ENCODE peak calls at places on chromosomes 16 and 17, in ten cellular contexts. One of them, this sample, is unnamed.

GRCh38 chr16:22091721-22092120 is 620 bp upstream of the VWA3A start:
- DNase-seq in psoas muscle: no peak
- DNase-seq in endothelial cell: no peak
- DNase-seq in A673: no peak
- DNase-seq in fibroblast of pulmonary artery: no peak
- DNase-seq in GM12865: no peak
- DNase-seq in foreskin fibroblast: no peak
- DNase-seq in fibroblast of mammary gland: no peak
- DNase-seq in fibroblast of lung: no peak
- DNase-seq in left ventricle myocardium inferior: no peak
- DNase-seq in this sample: peak; percentile 14

GRCh38 chr17:14320098-14320497 is 19.2 kb downstream of the HS3ST3B1 start:
- DNase-seq in GM12865: no peak
- DNase-seq in fibroblast of mammary gland: no peak
- DNase-seq in A673: no peak
- DNase-seq in fibroblast of pulmonary artery: no peak
- DNase-seq in fibroblast of lung: no peak
- DNase-seq in psoas muscle: no peak
- DNase-seq in left ventricle myocardium inferior: no peak
- DNase-seq in endothelial cell: no peak
- DNase-seq in foreskin fibroblast: no peak
- DNase-seq in this sample: no peak

GRCh38 chr17:29789186-29790170 is 140.6 kb downstream of the SSH2 start:
- DNase-seq in GM12865: no peak
- DNase-seq in fibroblast of pulmonary artery: peak; percentile 33
- DNase-seq in A673: no peak
- DNase-seq in left ventricle myocardium inferior: no peak
- DNase-seq in fibroblast of mammary gland: no peak
- DNase-seq in endothelial cell: no peak
- DNase-seq in fibroblast of lung: peak; percentile 38
- DNase-seq in foreskin fibroblast: no peak
- DNase-seq in psoas muscle: no peak
- DNase-seq in this sample: peak; percentile 41

GRCh38 chr16:84879569-84880487 is 60.0 kb downstream of the CRISPLD2 start:
- DNase-seq in fibroblast of mammary gland: no peak
- DNase-seq in fibroblast of lung: peak; percentile 37
- DNase-seq in GM12865: no peak
- DNase-seq in left ventricle myocardium inferior: peak; percentile 6
- DNase-seq in A673: no peak
- DNase-seq in psoas muscle: peak; percentile 3
- DNase-seq in endothelial cell: no peak
- DNase-seq in foreskin fibroblast: no peak
- DNase-seq in fibroblast of pulmonary artery: no peak
- DNase-seq in this sample: no peak

GRCh38 chr16:1300664-1301476 is 8.6 kb upstream of the UBE2I start:
- DNase-seq in left ventricle myocardium inferior: peak; percentile 66
- DNase-seq in psoas muscle: peak; percentile 85
- DNase-seq in GM12865: peak; percentile 71
- DNase-seq in fibroblast of mammary gland: peak; percentile 30
- DNase-seq in foreskin fibroblast: peak; percentile 24
- DNase-seq in A673: peak; percentile 73
- DNase-seq in fibroblast of lung: no peak
- DNase-seq in endothelial cell: peak; percentile 93
- DNase-seq in fibroblast of pulmonary artery: peak; percentile 54
- DNase-seq in this sample: peak; percentile 34

GRCh38 chr16:15611610-15612009 is 31.3 kb downstream of the MARF1 start:
- DNase-seq in fibroblast of pulmonary artery: no peak
- DNase-seq in endothelial cell: no peak
- DNase-seq in GM12865: no peak
- DNase-seq in A673: no peak
- DNase-seq in fibroblast of lung: peak; percentile 95
- DNase-seq in psoas muscle: no peak
- DNase-seq in left ventricle myocardium inferior: no peak
- DNase-seq in fibroblast of mammary gland: peak; percentile 53
- DNase-seq in foreskin fibroblast: no peak
- DNase-seq in this sample: peak; percentile 25

GRCh38 chr16:89117239-89117974 is 23.8 kb downstream of the ACSF3 start:
- DNase-seq in endothelial cell: no peak
- DNase-seq in GM12865: no peak
- DNase-seq in fibroblast of pulmonary artery: no peak
- DNase-seq in fibroblast of mammary gland: no peak
- DNase-seq in psoas muscle: no peak
- DNase-seq in foreskin fibroblast: no peak
- DNase-seq in left ventricle myocardium inferior: peak; percentile 5
- DNase-seq in A673: no peak
- DNase-seq in fibroblast of lung: no peak
- DNase-seq in this sample: no peak

GRCh38 chr17:1058423-1059130 is 61.6 kb downstream of the TIMM22 start:
- DNase-seq in foreskin fibroblast: peak; percentile 19
- DNase-seq in psoas muscle: peak; percentile 72
- DNase-seq in A673: peak; percentile 63
- DNase-seq in GM12865: peak; percentile 48
- DNase-seq in fibroblast of lung: peak; percentile 14
- DNase-seq in fibroblast of mammary gland: peak; percentile 55
- DNase-seq in left ventricle myocardium inferior: peak; percentile 55
- DNase-seq in endothelial cell: peak; percentile 58
- DNase-seq in fibroblast of pulmonary artery: peak; percentile 55
- DNase-seq in this sample: peak; percentile 24

GRCh38 chr16:54651440-54651839 is 279.2 kb upstream of the IRX5 start:
- DNase-seq in fibroblast of pulmonary artery: no peak
- DNase-seq in fibroblast of lung: no peak
- DNase-seq in left ventricle myocardium inferior: no peak
- DNase-seq in A673: no peak
- DNase-seq in endothelial cell: no peak
- DNase-seq in fibroblast of mammary gland: no peak
- DNase-seq in foreskin fibroblast: no peak
- DNase-seq in psoas muscle: no peak
- DNase-seq in GM12865: no peak
- DNase-seq in this sample: no peak

GRCh38 chr17:79835953-79836951 is 3.0 kb downstream of the CBX4 start:
- DNase-seq in fibroblast of mammary gland: no peak
- DNase-seq in foreskin fibroblast: no peak
- DNase-seq in fibroblast of pulmonary artery: no peak
- DNase-seq in A673: peak; percentile 78
- DNase-seq in endothelial cell: no peak
- DNase-seq in psoas muscle: no peak
- DNase-seq in left ventricle myocardium inferior: no peak
- DNase-seq in GM12865: no peak
- DNase-seq in fibroblast of lung: no peak
- DNase-seq in this sample: peak; percentile 26

GRCh38 chr17:58764373-58764772 is 8.7 kb downstream of the PPM1E start:
- DNase-seq in fibroblast of mammary gland: no peak
- DNase-seq in fibroblast of pulmonary artery: no peak
- DNase-seq in foreskin fibroblast: no peak
- DNase-seq in endothelial cell: no peak
- DNase-seq in GM12865: peak; percentile 20
- DNase-seq in psoas muscle: no peak
- DNase-seq in A673: no peak
- DNase-seq in left ventricle myocardium inferior: no peak
- DNase-seq in fibroblast of lung: no peak
- DNase-seq in this sample: no peak

GRCh38 chr16:79089735-79090284 is 510.7 kb downstream of the MAF start:
- DNase-seq in left ventricle myocardium inferior: no peak
- DNase-seq in GM12865: peak; percentile 34
- DNase-seq in A673: no peak
- DNase-seq in foreskin fibroblast: no peak
- DNase-seq in fibroblast of mammary gland: peak; percentile 15
- DNase-seq in endothelial cell: no peak
- DNase-seq in fibroblast of lung: no peak
- DNase-seq in fibroblast of pulmonary artery: no peak
- DNase-seq in psoas muscle: no peak
- DNase-seq in this sample: no peak

GRCh38 chr17:38747385-38748328 is 479 bp downstream of the PCGF2 start:
- DNase-seq in fibroblast of pulmonary artery: no peak
- DNase-seq in fibroblast of mammary gland: no peak
- DNase-seq in foreskin fibroblast: no peak
- DNase-seq in psoas muscle: peak; percentile 67
- DNase-seq in left ventricle myocardium inferior: peak; percentile 64
- DNase-seq in endothelial cell: peak; percentile 55
- DNase-seq in fibroblast of lung: no peak
- DNase-seq in GM12865: peak; percentile 53
- DNase-seq in A673: peak; percentile 37
- DNase-seq in this sample: no peak

GRCh38 chr16:67661101-67661661 is 421 bp downstream of the PARD6A start:
- DNase-seq in foreskin fibroblast: no peak
- DNase-seq in GM12865: no peak
- DNase-seq in fibroblast of lung: peak; percentile 56
- DNase-seq in endothelial cell: peak; percentile 48
- DNase-seq in A673: no peak
- DNase-seq in left ventricle myocardium inferior: no peak
- DNase-seq in psoas muscle: no peak
- DNase-seq in fibroblast of pulmonary artery: peak; percentile 51
- DNase-seq in fibroblast of mammary gland: peak; percentile 28
- DNase-seq in this sample: no peak
- TF ChIP-seq CTCF in foreskin fibroblast: no peak
- TF ChIP-seq CTCF in GM12865: no peak
- TF ChIP-seq CTCF in fibroblast of lung: no peak
- TF ChIP-seq CTCF in endothelial cell: no peak
- TF ChIP-seq CTCF in A673: no peak
- TF ChIP-seq CTCF in left ventricle myocardium inferior: no peak
- TF ChIP-seq CTCF in psoas muscle: no peak
- TF ChIP-seq CTCF in fibroblast of pulmonary artery: no peak
- TF ChIP-seq CTCF in fibroblast of mammary gland: no peak
- TF ChIP-seq CTCF in this sample: no peak

GRCh38 chr16:50560903-50561863 is 13.0 kb downstream of the NKD1 start:
- DNase-seq in endothelial cell: no peak
- DNase-seq in left ventricle myocardium inferior: no peak
- DNase-seq in fibroblast of pulmonary artery: no peak
- DNase-seq in GM12865: no peak
- DNase-seq in foreskin fibroblast: no peak
- DNase-seq in psoas muscle: no peak
- DNase-seq in fibroblast of lung: no peak
- DNase-seq in A673: no peak
- DNase-seq in fibroblast of mammary gland: no peak
- DNase-seq in this sample: no peak
- TF ChIP-seq CTCF in endothelial cell: no peak
- TF ChIP-seq CTCF in left ventricle myocardium inferior: no peak
- TF ChIP-seq CTCF in fibroblast of pulmonary artery: no peak
- TF ChIP-seq CTCF in GM12865: no peak
- TF ChIP-seq CTCF in foreskin fibroblast: no peak
- TF ChIP-seq CTCF in psoas muscle: no peak
- TF ChIP-seq CTCF in fibroblast of lung: no peak
- TF ChIP-seq CTCF in A673: no peak
- TF ChIP-seq CTCF in fibroblast of mammary gland: no peak
- TF ChIP-seq CTCF in this sample: no peak

GRCh38 chr16:67150058-67150832 is 553 bp downstream of the B3GNT9 start:
- DNase-seq in left ventricle myocardium inferior: peak; percentile 56
- DNase-seq in fibroblast of mammary gland: peak; percentile 80
- DNase-seq in psoas muscle: peak; percentile 71
- DNase-seq in foreskin fibroblast: peak; percentile 70
- DNase-seq in fibroblast of lung: peak; percentile 78
- DNase-seq in A673: peak; percentile 89
- DNase-seq in fibroblast of pulmonary artery: peak; percentile 76
- DNase-seq in GM12865: peak; percentile 44
- DNase-seq in endothelial cell: peak; percentile 64
- DNase-seq in this sample: peak; percentile 67
- TF ChIP-seq CTCF in left ventricle myocardium inferior: no peak
- TF ChIP-seq CTCF in fibroblast of mammary gland: no peak
- TF ChIP-seq CTCF in psoas muscle: no peak
- TF ChIP-seq CTCF in foreskin fibroblast: no peak
- TF ChIP-seq CTCF in fibroblast of lung: no peak
- TF ChIP-seq CTCF in A673: peak; percentile 21
- TF ChIP-seq CTCF in fibroblast of pulmonary artery: no peak
- TF ChIP-seq CTCF in GM12865: no peak
- TF ChIP-seq CTCF in endothelial cell: no peak
- TF ChIP-seq CTCF in this sample: peak; percentile 8

GRCh38 chr16:53090271-53090590 is 35.4 kb downstream of the CHD9 start:
- DNase-seq in psoas muscle: no peak
- DNase-seq in foreskin fibroblast: no peak
- DNase-seq in fibroblast of mammary gland: no peak
- DNase-seq in fibroblast of pulmonary artery: no peak
- DNase-seq in left ventricle myocardium inferior: no peak
- DNase-seq in GM12865: no peak
- DNase-seq in endothelial cell: no peak
- DNase-seq in fibroblast of lung: no peak
- DNase-seq in A673: no peak
- DNase-seq in this sample: no peak

GRCh38 chr16:53093162-53093744 is 38.5 kb downstream of the CHD9 start:
- DNase-seq in left ventricle myocardium inferior: no peak
- DNase-seq in fibroblast of pulmonary artery: no peak
- DNase-seq in GM12865: no peak
- DNase-seq in psoas muscle: no peak
- DNase-seq in fibroblast of lung: no peak
- DNase-seq in foreskin fibroblast: no peak
- DNase-seq in endothelial cell: no peak
- DNase-seq in fibroblast of mammary gland: no peak
- DNase-seq in A673: peak; percentile 33
- DNase-seq in this sample: no peak

GRCh38 chr16:53089434-53090270 is 34.9 kb downstream of the CHD9 start:
- DNase-seq in endothelial cell: no peak
- DNase-seq in fibroblast of pulmonary artery: peak; percentile 70
- DNase-seq in fibroblast of mammary gland: peak; percentile 64
- DNase-seq in GM12865: no peak
- DNase-seq in foreskin fibroblast: no peak
- DNase-seq in left ventricle myocardium inferior: no peak
- DNase-seq in psoas muscle: no peak
- DNase-seq in A673: peak; percentile 51
- DNase-seq in fibroblast of lung: peak; percentile 57
- DNase-seq in this sample: peak; percentile 72

GRCh38 chr16:53091508-53092211 is 36.9 kb downstream of the CHD9 start:
- DNase-seq in endothelial cell: no peak
- DNase-seq in left ventricle myocardium inferior: peak; percentile 67
- DNase-seq in GM12865: peak; percentile 72
- DNase-seq in psoas muscle: peak; percentile 87
- DNase-seq in fibroblast of pulmonary artery: peak; percentile 92
- DNase-seq in foreskin fibroblast: peak; percentile 91
- DNase-seq in A673: peak; percentile 99
- DNase-seq in fibroblast of lung: peak; percentile 95
- DNase-seq in fibroblast of mammary gland: peak; percentile 99
- DNase-seq in this sample: peak; percentile 91

DNA sequence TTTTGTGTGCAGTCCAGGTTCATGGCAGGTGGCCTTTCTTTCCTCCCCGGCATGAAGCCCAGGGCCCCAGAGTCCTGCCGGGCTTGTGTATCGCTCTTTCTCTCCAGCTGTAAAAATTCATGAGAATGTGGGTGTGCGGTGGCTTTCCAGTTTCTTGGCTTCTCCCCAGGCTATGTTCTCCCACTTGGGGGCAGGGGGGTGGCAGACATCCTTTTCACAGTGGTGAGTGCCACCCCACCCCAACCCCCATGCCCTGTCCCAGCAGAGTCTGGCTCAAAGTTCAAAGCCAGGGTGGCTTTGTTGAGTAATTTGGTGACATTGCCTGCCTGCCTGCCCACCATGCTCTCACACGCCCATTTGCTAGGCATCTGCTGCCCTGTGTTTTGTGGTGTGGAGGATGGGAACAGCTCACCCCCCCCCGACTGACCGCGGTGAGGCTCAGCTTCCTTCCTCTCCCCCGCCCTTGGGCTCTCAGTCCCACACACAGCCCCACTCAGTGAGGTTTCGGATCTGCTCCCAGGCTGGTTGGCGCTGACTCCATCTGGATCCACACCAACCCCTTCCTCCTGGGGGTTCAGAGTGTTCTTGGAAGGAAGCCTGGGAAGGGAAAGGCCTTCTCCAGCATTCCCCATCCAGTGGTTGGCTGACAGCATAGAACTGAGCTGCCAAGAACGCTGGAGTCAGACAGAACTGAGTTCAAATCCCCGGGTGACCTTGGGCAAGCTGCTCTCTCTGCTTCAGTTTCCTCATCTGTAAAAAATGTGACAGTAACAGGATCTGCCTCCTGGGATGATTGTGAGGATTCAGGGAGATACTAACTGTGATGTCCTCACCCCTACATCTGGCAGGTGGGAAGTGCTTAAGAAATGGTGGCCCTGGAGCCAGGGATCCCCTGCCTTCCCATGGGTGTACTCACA is 36.1 kb downstream of the CHD9 start:
- DNase-seq in left ventricle myocardium inferior: peak; percentile 93
- DNase-seq in fibroblast of mammary gland: peak; percentile 100
- DNase-seq in psoas muscle: peak; percentile 97
- DNase-seq in endothelial cell: no peak
- DNase-seq in fibroblast of pulmonary artery: peak; percentile 100
- DNase-seq in foreskin fibroblast: peak; percentile 100
- DNase-seq in A673: peak; percentile 90
- DNase-seq in fibroblast of lung: peak; percentile 99
- DNase-seq in GM12865: peak; percentile 80
- DNase-seq in this sample: peak; percentile 99
- TF ChIP-seq CTCF in left ventricle myocardium inferior: peak; percentile 5
- TF ChIP-seq CTCF in fibroblast of mammary gland: no peak
- TF ChIP-seq CTCF in psoas muscle: no peak
- TF ChIP-seq CTCF in endothelial cell: no peak
- TF ChIP-seq CTCF in fibroblast of pulmonary artery: no peak
- TF ChIP-seq CTCF in foreskin fibroblast: no peak
- TF ChIP-seq CTCF in A673: no peak
- TF ChIP-seq CTCF in fibroblast of lung: no peak
- TF ChIP-seq CTCF in GM12865: no peak
- TF ChIP-seq CTCF in this sample: no peak